ENCODE peak calls at places on chromosomes 1 and 21, in nine cellular contexts. G is lower lobe of right lung; O is mammary epithelial cell; A is heart left ventricle; U is tibial artery; T is stomach; K is naive thymus-derived CD4-positive, alpha-beta T cell; W is K562; I is CD8-positive, alpha-beta memory T cell. L is an unnamed sample.

GRCh38 chr21:46206163-46207005 is 22.1 kb upstream of the SPATC1L start:
- DNase-seq in G (peak; percentile 35), O (no peak), A (no peak), U (peak; percentile 60), T (no peak), K (no peak), W (no peak), I (peak; percentile 24), L (peak; percentile 70)

GRCh38 chr1:113608371-113608770 is 150.9 kb downstream of the PHTF1 start:
- DNase-seq in G (no peak), O (no peak), A (no peak), U (no peak), T (no peak), K (no peak), W (no peak), I (no peak), L (no peak)

GRCh38 chr1:153565529-153566374 is at the start of gene S100A2:
- DNase-seq in G (peak; percentile 73), O (peak; percentile 99), A (no peak), U (peak; percentile 89), T (peak; percentile 46), K (no peak), W (peak; percentile 35), I (peak; percentile 54), L (no peak)

GRCh38 chr1:107135466-107135865 is 5.4 kb upstream of the NTNG1 start:
- DNase-seq in G (no peak), O (peak; percentile 41), A (no peak), U (no peak), T (no peak), K (no peak), W (peak; percentile 9), I (no peak), L (no peak)

GRCh38 chr1:216183007-216183406 is 240.2 kb downstream of the USH2A start:
- DNase-seq in G (no peak), O (no peak), A (no peak), U (no peak), T (no peak), K (no peak), W (no peak), I (no peak), L (no peak)

GRCh38 chr21:38899277-38899947 is 93.7 kb downstream of the ETS2 start:
- DNase-seq in G (no peak), O (no peak), A (no peak), U (no peak), T (no peak), K (no peak), W (no peak), I (no peak), L (no peak)

GRCh38 chr1:241610056-241610815 is 29.9 kb downstream of the CHML start:
- DNase-seq in G (no peak), O (no peak), A (no peak), U (no peak), T (peak; percentile 33), K (no peak), W (peak; percentile 58), I (no peak), L (no peak)

GRCh38 chr1:206672011-206672688 is 12.6 kb upstream of the MAPKAPK2 start:
- DNase-seq in G (no peak), O (peak; percentile 40), A (no peak), U (no peak), T (no peak), K (no peak), W (peak; percentile 92), I (no peak), L (no peak)

GRCh38 chr1:52423771-52424170 is 19.4 kb downstream of the PRPF38A start:
- DNase-seq in G (no peak), O (no peak), A (no peak), U (no peak), T (no peak), K (peak; percentile 67), W (peak; percentile 57), I (peak; percentile 87), L (no peak)

DNA sequence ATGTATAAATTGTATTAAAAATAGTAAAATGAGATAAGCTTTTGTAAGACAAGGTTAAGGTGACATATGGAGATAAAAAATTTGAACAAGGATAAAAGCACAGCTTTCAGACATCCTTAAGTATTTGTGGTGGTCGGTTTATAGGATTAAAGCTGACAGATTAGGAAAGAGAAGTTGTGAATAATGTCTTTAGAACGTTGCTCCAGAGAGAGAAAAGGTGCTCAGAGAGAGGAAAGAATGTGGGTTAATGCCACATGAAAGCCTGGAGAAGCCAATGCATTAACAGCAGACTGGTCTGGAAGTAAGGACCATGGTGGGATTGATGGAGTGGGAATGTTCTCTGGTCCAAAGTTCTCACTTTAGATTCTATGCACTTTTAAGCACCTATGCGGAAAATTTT is 44.8 kb downstream of the ATP6V1G3 start:
- DNase-seq in G (no peak), O (no peak), A (no peak), U (no peak), T (no peak), K (no peak), W (no peak), I (no peak), L (no peak)
- H3K4me1 ChIP-seq in G (peaks cover 3% of the 10 kb centered on the region), O (peaks cover 22% of the 10 kb centered on the region), A (no peaks in the 10 kb centered on the region), U (no peaks in the 10 kb centered on the region), T (no peaks in the 10 kb centered on the region), K (no peaks in the 10 kb centered on the region), W (peaks cover 6% of the 10 kb centered on the region), I (no peaks in the 10 kb centered on the region), L (no peaks in the 10 kb centered on the region)

GRCh38 chr1:21921100-21921875 is 15.8 kb downstream of the HSPG2 start:
- DNase-seq in G (no peak), O (no peak), A (peak; percentile 11), U (no peak), T (peak; percentile 49), K (no peak), W (peak; percentile 57), I (no peak), L (no peak)
- H3K4me1 ChIP-seq in G (peaks cover 59% of the 10 kb centered on the region), O (peaks cover 16% of the 10 kb centered on the region), A (peaks cover 95% of the 10 kb centered on the region), U (peaks cover 10% of the 10 kb centered on the region), T (peaks cover 99% of the 10 kb centered on the region), K (no peaks in the 10 kb centered on the region), W (peaks cover 75% of the 10 kb centered on the region), I (no peaks in the 10 kb centered on the region), L (peaks cover 44% of the 10 kb centered on the region)

DNA sequence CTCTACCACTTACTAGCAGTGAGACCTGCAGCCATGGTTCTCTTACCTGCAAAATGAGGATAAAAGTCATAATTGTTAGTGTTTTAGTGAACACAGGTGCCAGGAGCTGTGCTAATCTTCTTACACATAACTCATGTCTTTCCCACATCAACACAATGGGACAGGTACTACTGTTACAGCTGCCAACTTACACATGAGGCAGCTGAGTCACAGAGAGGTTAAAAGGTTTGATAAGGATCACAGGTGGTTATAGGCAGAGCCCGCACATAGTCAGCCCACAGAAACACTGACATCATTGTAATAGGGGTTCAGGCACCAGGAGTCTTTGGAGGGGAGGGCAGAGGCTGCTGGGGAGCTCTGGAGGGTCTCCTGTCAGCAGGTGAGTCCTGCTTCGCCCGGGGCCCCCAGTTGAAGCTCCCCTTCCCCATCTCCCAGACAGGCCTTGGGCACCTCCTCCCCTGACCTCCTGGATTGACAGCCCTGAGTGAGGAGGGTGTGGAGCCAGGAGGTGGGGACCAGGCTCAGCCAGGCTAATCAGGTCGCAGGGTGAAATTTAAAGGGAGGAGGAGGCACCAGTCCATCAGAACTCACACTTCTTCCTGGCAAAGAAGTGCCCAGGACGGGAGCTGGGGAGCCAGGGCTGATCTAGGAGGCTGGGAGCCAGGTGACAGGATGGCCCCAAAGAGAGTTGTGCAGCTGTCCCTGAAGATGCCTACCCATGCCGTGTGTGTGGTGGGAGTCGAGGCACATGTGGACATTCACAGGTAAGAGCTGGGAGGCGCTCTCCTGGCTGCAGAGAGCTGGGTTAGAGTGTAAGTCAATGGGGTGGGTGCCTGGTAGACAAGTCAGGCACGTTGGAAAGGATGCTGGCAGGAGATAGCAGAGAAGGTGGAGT is at the start of gene PADI1:
- DNase-seq in G (peak; percentile 24), O (peak; percentile 84), A (no peak), U (no peak), T (no peak), K (no peak), W (no peak), I (peak; percentile 38), L (no peak)
- H3K4me1 ChIP-seq in G (peaks cover 12% of the 10 kb centered on the region), O (peaks cover 29% of the 10 kb centered on the region), A (no peaks in the 10 kb centered on the region), U (no peaks in the 10 kb centered on the region), T (no peaks in the 10 kb centered on the region), K (peaks cover 10% of the 10 kb centered on the region), W (no peaks in the 10 kb centered on the region), I (peaks cover 20% of the 10 kb centered on the region), L (no peaks in the 10 kb centered on the region)

GRCh38 chr1:11058026-11058425 is 1.8 kb downstream of the SRM start:
- DNase-seq in G (no peak), O (no peak), A (no peak), U (no peak), T (no peak), K (no peak), W (no peak), I (no peak), L (no peak)

GRCh38 chr1:11054666-11055065 is 5.2 kb downstream of the SRM start:
- DNase-seq in G (peak; percentile 35), O (no peak), A (no peak), U (no peak), T (no peak), K (no peak), W (no peak), I (no peak), L (no peak)

GRCh38 chr1:11055676-11056075 is 4.1 kb downstream of the SRM start:
- DNase-seq in G (no peak), O (no peak), A (no peak), U (no peak), T (no peak), K (no peak), W (no peak), I (no peak), L (no peak)

GRCh38 chr1:11057477-11057876 is 2.3 kb downstream of the SRM start:
- DNase-seq in G (no peak), O (no peak), A (no peak), U (no peak), T (no peak), K (no peak), W (no peak), I (no peak), L (no peak)

DNA sequence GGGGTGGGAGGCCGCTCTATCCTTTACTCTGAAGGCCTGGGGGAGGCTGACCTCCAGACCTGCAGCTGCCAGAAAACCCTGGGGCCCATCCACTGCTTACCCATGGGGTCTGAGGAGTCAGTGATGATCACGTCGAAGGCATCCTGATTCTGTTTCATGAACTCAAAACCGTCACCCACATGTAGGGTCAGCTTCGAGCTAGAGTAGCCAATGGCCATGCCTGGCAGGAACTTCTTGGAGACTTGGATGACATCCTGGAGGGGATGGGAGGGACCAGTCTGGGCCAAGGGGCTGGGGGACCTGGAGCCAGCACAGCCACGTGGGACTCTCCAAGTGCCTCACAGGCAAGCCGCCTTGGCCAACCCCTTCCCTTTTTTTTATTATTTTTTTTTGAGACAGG is 3.3 kb downstream of the SRM start:
- DNase-seq in G (peak; percentile 19), O (no peak), A (no peak), U (no peak), T (no peak), K (no peak), W (no peak), I (no peak), L (no peak)
- H3K4me1 ChIP-seq in G (peaks cover 21% of the 10 kb centered on the region), O (peaks cover 11% of the 10 kb centered on the region), A (peaks cover 4% of the 10 kb centered on the region), U (no peaks in the 10 kb centered on the region), T (peaks cover 35% of the 10 kb centered on the region), K (peaks cover 11% of the 10 kb centered on the region), W (peaks cover 78% of the 10 kb centered on the region), I (peaks cover 12% of the 10 kb centered on the region), L (peaks cover 17% of the 10 kb centered on the region)

L was measured in upper lobe of left lung.